ENCODE peak calls at places on chromosomes 1 and 21, in four cellular contexts. One of them, this sample, is unnamed.

GRCh38 chr1:23718482-23718881 is 24.8 kb upstream of the ELOA start:
- DNase-seq in stimulated activated CD8-positive, alpha-beta memory T cell treated with anti-CD3 and anti-CD28 coated beads, Interleukin-12 subunit alpha, Interleukin-12 subunit beta, amount 100 ng/mL, for 1 hour: no peak
- DNase-seq in heart left ventricle: no peak
- DNase-seq in stimulated activated CD4-positive, alpha-beta T cell treated with anti-CD3 and anti-CD28 coated beads, Interleukin-2, amount 100 ng/mL, for 4 hours: no peak
- DNase-seq in this sample: no peak

GRCh38 chr1:87560961-87561360 is 232.3 kb downstream of the LMO4 start:
- DNase-seq in stimulated activated CD8-positive, alpha-beta memory T cell treated with anti-CD3 and anti-CD28 coated beads, Interleukin-12 subunit alpha, Interleukin-12 subunit beta, amount 100 ng/mL, for 1 hour: no peak
- DNase-seq in heart left ventricle: no peak
- DNase-seq in stimulated activated CD4-positive, alpha-beta T cell treated with anti-CD3 and anti-CD28 coated beads, Interleukin-2, amount 100 ng/mL, for 4 hours: no peak
- DNase-seq in this sample: no peak

GRCh38 chr1:17094664-17095063 is 24.6 kb downstream of the PADI2 start:
- DNase-seq in stimulated activated CD8-positive, alpha-beta memory T cell treated with anti-CD3 and anti-CD28 coated beads, Interleukin-12 subunit alpha, Interleukin-12 subunit beta, amount 100 ng/mL, for 1 hour: no peak
- DNase-seq in heart left ventricle: no peak
- DNase-seq in stimulated activated CD4-positive, alpha-beta T cell treated with anti-CD3 and anti-CD28 coated beads, Interleukin-2, amount 100 ng/mL, for 4 hours: no peak
- DNase-seq in this sample: no peak

GRCh38 chr1:8241417-8242014 is 76.4 kb upstream of the SLC45A1 start:
- DNase-seq in stimulated activated CD8-positive, alpha-beta memory T cell treated with anti-CD3 and anti-CD28 coated beads, Interleukin-12 subunit alpha, Interleukin-12 subunit beta, amount 100 ng/mL, for 1 hour: no peak
- DNase-seq in heart left ventricle: no peak
- DNase-seq in stimulated activated CD4-positive, alpha-beta T cell treated with anti-CD3 and anti-CD28 coated beads, Interleukin-2, amount 100 ng/mL, for 4 hours: no peak
- DNase-seq in this sample: no peak

GRCh38 chr1:206030714-206031113 is 7.0 kb upstream of the CTSE start:
- DNase-seq in stimulated activated CD8-positive, alpha-beta memory T cell treated with anti-CD3 and anti-CD28 coated beads, Interleukin-12 subunit alpha, Interleukin-12 subunit beta, amount 100 ng/mL, for 1 hour: peak; percentile 43
- DNase-seq in heart left ventricle: peak; percentile 47
- DNase-seq in stimulated activated CD4-positive, alpha-beta T cell treated with anti-CD3 and anti-CD28 coated beads, Interleukin-2, amount 100 ng/mL, for 4 hours: peak; percentile 47
- DNase-seq in this sample: peak; percentile 51

GRCh38 chr1:61253912-61254628 is 171.7 kb downstream of the NFIA start:
- DNase-seq in stimulated activated CD8-positive, alpha-beta memory T cell treated with anti-CD3 and anti-CD28 coated beads, Interleukin-12 subunit alpha, Interleukin-12 subunit beta, amount 100 ng/mL, for 1 hour: no peak
- DNase-seq in heart left ventricle: no peak
- DNase-seq in stimulated activated CD4-positive, alpha-beta T cell treated with anti-CD3 and anti-CD28 coated beads, Interleukin-2, amount 100 ng/mL, for 4 hours: no peak
- DNase-seq in this sample: no peak

GRCh38 chr1:90359994-90360393 is 357.1 kb downstream of the BARHL2 start:
- DNase-seq in stimulated activated CD8-positive, alpha-beta memory T cell treated with anti-CD3 and anti-CD28 coated beads, Interleukin-12 subunit alpha, Interleukin-12 subunit beta, amount 100 ng/mL, for 1 hour: no peak
- DNase-seq in heart left ventricle: no peak
- DNase-seq in stimulated activated CD4-positive, alpha-beta T cell treated with anti-CD3 and anti-CD28 coated beads, Interleukin-2, amount 100 ng/mL, for 4 hours: no peak
- DNase-seq in this sample: no peak

GRCh38 chr1:194755241-194755953 is 1569.0 kb upstream of the B3GALT2 start:
- DNase-seq in stimulated activated CD8-positive, alpha-beta memory T cell treated with anti-CD3 and anti-CD28 coated beads, Interleukin-12 subunit alpha, Interleukin-12 subunit beta, amount 100 ng/mL, for 1 hour: no peak
- DNase-seq in heart left ventricle: no peak
- DNase-seq in stimulated activated CD4-positive, alpha-beta T cell treated with anti-CD3 and anti-CD28 coated beads, Interleukin-2, amount 100 ng/mL, for 4 hours: no peak
- DNase-seq in this sample: no peak

GRCh38 chr1:53121319-53122172 is 20.9 kb downstream of the SLC1A7 start:
- DNase-seq in stimulated activated CD8-positive, alpha-beta memory T cell treated with anti-CD3 and anti-CD28 coated beads, Interleukin-12 subunit alpha, Interleukin-12 subunit beta, amount 100 ng/mL, for 1 hour: no peak
- DNase-seq in heart left ventricle: peak; percentile 85
- DNase-seq in stimulated activated CD4-positive, alpha-beta T cell treated with anti-CD3 and anti-CD28 coated beads, Interleukin-2, amount 100 ng/mL, for 4 hours: no peak
- DNase-seq in this sample: no peak

GRCh38 chr1:3409737-3410434 is 44.6 kb upstream of the ARHGEF16 start:
- DNase-seq in stimulated activated CD8-positive, alpha-beta memory T cell treated with anti-CD3 and anti-CD28 coated beads, Interleukin-12 subunit alpha, Interleukin-12 subunit beta, amount 100 ng/mL, for 1 hour: no peak
- DNase-seq in heart left ventricle: peak; percentile 78
- DNase-seq in stimulated activated CD4-positive, alpha-beta T cell treated with anti-CD3 and anti-CD28 coated beads, Interleukin-2, amount 100 ng/mL, for 4 hours: no peak
- DNase-seq in this sample: no peak

GRCh38 chr21:26717146-26717739 is 128.0 kb downstream of the ADAMTS1 start:
- DNase-seq in stimulated activated CD8-positive, alpha-beta memory T cell treated with anti-CD3 and anti-CD28 coated beads, Interleukin-12 subunit alpha, Interleukin-12 subunit beta, amount 100 ng/mL, for 1 hour: no peak
- DNase-seq in heart left ventricle: no peak
- DNase-seq in stimulated activated CD4-positive, alpha-beta T cell treated with anti-CD3 and anti-CD28 coated beads, Interleukin-2, amount 100 ng/mL, for 4 hours: no peak
- DNase-seq in this sample: no peak

GRCh38 chr1:7222616-7223015 is 437.4 kb downstream of the CAMTA1 start:
- DNase-seq in stimulated activated CD8-positive, alpha-beta memory T cell treated with anti-CD3 and anti-CD28 coated beads, Interleukin-12 subunit alpha, Interleukin-12 subunit beta, amount 100 ng/mL, for 1 hour: no peak
- DNase-seq in heart left ventricle: no peak
- DNase-seq in stimulated activated CD4-positive, alpha-beta T cell treated with anti-CD3 and anti-CD28 coated beads, Interleukin-2, amount 100 ng/mL, for 4 hours: no peak
- DNase-seq in this sample: no peak

GRCh38 chr1:59170659-59171058 is 126.2 kb upstream of the FGGY start:
- DNase-seq in stimulated activated CD8-positive, alpha-beta memory T cell treated with anti-CD3 and anti-CD28 coated beads, Interleukin-12 subunit alpha, Interleukin-12 subunit beta, amount 100 ng/mL, for 1 hour: no peak
- DNase-seq in heart left ventricle: no peak
- DNase-seq in stimulated activated CD4-positive, alpha-beta T cell treated with anti-CD3 and anti-CD28 coated beads, Interleukin-2, amount 100 ng/mL, for 4 hours: no peak
- DNase-seq in this sample: no peak

GRCh38 chr1:117368116-117369108 is 1.2 kb downstream of the MAN1A2 start:
- DNase-seq in stimulated activated CD8-positive, alpha-beta memory T cell treated with anti-CD3 and anti-CD28 coated beads, Interleukin-12 subunit alpha, Interleukin-12 subunit beta, amount 100 ng/mL, for 1 hour: no peak
- DNase-seq in heart left ventricle: no peak
- DNase-seq in stimulated activated CD4-positive, alpha-beta T cell treated with anti-CD3 and anti-CD28 coated beads, Interleukin-2, amount 100 ng/mL, for 4 hours: no peak
- DNase-seq in this sample: no peak

GRCh38 chr1:175933801-175934200 is 190.4 kb upstream of the TNR start:
- DNase-seq in stimulated activated CD8-positive, alpha-beta memory T cell treated with anti-CD3 and anti-CD28 coated beads, Interleukin-12 subunit alpha, Interleukin-12 subunit beta, amount 100 ng/mL, for 1 hour: no peak
- DNase-seq in heart left ventricle: peak; percentile 32
- DNase-seq in stimulated activated CD4-positive, alpha-beta T cell treated with anti-CD3 and anti-CD28 coated beads, Interleukin-2, amount 100 ng/mL, for 4 hours: no peak
- DNase-seq in this sample: no peak

GRCh38 chr21:35090403-35090802 is 41.3 kb upstream of the RUNX1 start:
- DNase-seq in stimulated activated CD8-positive, alpha-beta memory T cell treated with anti-CD3 and anti-CD28 coated beads, Interleukin-12 subunit alpha, Interleukin-12 subunit beta, amount 100 ng/mL, for 1 hour: no peak
- DNase-seq in heart left ventricle: no peak
- DNase-seq in stimulated activated CD4-positive, alpha-beta T cell treated with anti-CD3 and anti-CD28 coated beads, Interleukin-2, amount 100 ng/mL, for 4 hours: no peak
- DNase-seq in this sample: no peak

GRCh38 chr1:66251521-66251920 is 282.4 kb upstream of the SGIP1 start:
- DNase-seq in stimulated activated CD8-positive, alpha-beta memory T cell treated with anti-CD3 and anti-CD28 coated beads, Interleukin-12 subunit alpha, Interleukin-12 subunit beta, amount 100 ng/mL, for 1 hour: no peak
- DNase-seq in heart left ventricle: no peak
- DNase-seq in stimulated activated CD4-positive, alpha-beta T cell treated with anti-CD3 and anti-CD28 coated beads, Interleukin-2, amount 100 ng/mL, for 4 hours: no peak
- DNase-seq in this sample: no peak

GRCh38 chr1:89743788-89744187 is 77.0 kb upstream of the LRRC8D start:
- DNase-seq in stimulated activated CD8-positive, alpha-beta memory T cell treated with anti-CD3 and anti-CD28 coated beads, Interleukin-12 subunit alpha, Interleukin-12 subunit beta, amount 100 ng/mL, for 1 hour: no peak
- DNase-seq in heart left ventricle: no peak
- DNase-seq in stimulated activated CD4-positive, alpha-beta T cell treated with anti-CD3 and anti-CD28 coated beads, Interleukin-2, amount 100 ng/mL, for 4 hours: no peak
- DNase-seq in this sample: no peak

GRCh38 chr1:153945131-153945794 is 1.3 kb downstream of the DENND4B start:
- DNase-seq in stimulated activated CD8-positive, alpha-beta memory T cell treated with anti-CD3 and anti-CD28 coated beads, Interleukin-12 subunit alpha, Interleukin-12 subunit beta, amount 100 ng/mL, for 1 hour: peak; percentile 62
- DNase-seq in heart left ventricle: peak; percentile 88
- DNase-seq in stimulated activated CD4-positive, alpha-beta T cell treated with anti-CD3 and anti-CD28 coated beads, Interleukin-2, amount 100 ng/mL, for 4 hours: peak; percentile 63
- DNase-seq in this sample: peak; percentile 64